ENCODE peak calls at places on chromosomes 5 and 9, in nine cellular contexts. Z, J, V, D, U, Q, P, G and E are unnamed samples.

GRCh38 chr5:33929925-33930690 is 6.1 kb upstream of the RXFP3 start:
- DNase-seq in Z (no peak), J (no peak), V (no peak), D (no peak), U (no peak), Q (no peak), P (no peak), G (no peak), E (no peak)

GRCh38 chr5:139699352-139699751 is 51.2 kb downstream of the CXXC5 start:
- DNase-seq in Z (no peak), J (no peak), V (no peak), D (no peak), U (no peak), Q (no peak), P (no peak), G (no peak), E (no peak)

GRCh38 chr9:133888048-133888778 is 103.9 kb downstream of the VAV2 start:
- DNase-seq in Z (peak), J (no peak), V (no peak), D (no peak), U (no peak), Q (no peak), P (no peak), G (no peak), E (no peak)

GRCh38 chr5:174607205-174607604 is 117.2 kb upstream of the MSX2 start:
- DNase-seq in Z (no peak), J (no peak), V (no peak), D (no peak), U (no peak), Q (no peak), P (no peak), G (no peak), E (no peak)

GRCh38 chr5:119049824-119050449 is 20.9 kb upstream of the DMXL1 start:
- DNase-seq in Z (no peak), J (no peak), V (peak), D (no peak), U (no peak), Q (no peak), P (no peak), G (no peak), E (no peak)

GRCh38 chr5:52854949-52855348 is 67.2 kb downstream of the ITGA1 start:
- DNase-seq in Z (no peak), J (no peak), V (peak), D (no peak), U (no peak), Q (no peak), P (no peak), G (no peak), E (no peak)

GRCh38 chr5:175800656-175801081 is 70.7 kb upstream of the CPLX2 start:
- DNase-seq in Z (peak), J (no peak), V (peak), D (peak), U (no peak), Q (no peak), P (no peak), G (no peak), E (no peak)

GRCh38 chr9:7266911-7267555 is 509.3 kb downstream of the KDM4C start:
- DNase-seq in Z (no peak), J (no peak), V (no peak), D (no peak), U (no peak), Q (no peak), P (no peak), G (no peak), E (no peak)

GRCh38 chr5:154221371-154221896 is 30.9 kb downstream of the GALNT10 start:
- DNase-seq in Z (peak), J (peak), V (peak), D (peak), U (no peak), Q (peak), P (peak), G (peak), E (peak)

GRCh38 chr5:56350595-56351170 is 117.6 kb upstream of the ANKRD55 start:
- DNase-seq in Z (peak), J (peak), V (peak), D (peak), U (peak), Q (no peak), P (peak), G (no peak), E (no peak)

GRCh38 chr5:172904643-172905345 is 54.4 kb upstream of the RPL26L1 start:
- DNase-seq in Z (peak), J (peak), V (peak), D (no peak), U (peak), Q (no peak), P (peak), G (no peak), E (no peak)

GRCh38 chr5:1500411-1501091 is 23.2 kb downstream of the LPCAT1 start:
- DNase-seq in Z (no peak), J (peak), V (no peak), D (no peak), U (no peak), Q (no peak), P (no peak), G (no peak), E (no peak)

GRCh38 chr5:31630931-31631330 is 8.0 kb upstream of the PDZD2 start:
- DNase-seq in Z (no peak), J (peak), V (no peak), D (no peak), U (no peak), Q (no peak), P (no peak), G (no peak), E (no peak)

GRCh38 chr9:88680505-88681160 is 145.7 kb downstream of the NXNL2 start:
- DNase-seq in Z (no peak), J (no peak), V (peak), D (no peak), U (no peak), Q (no peak), P (no peak), G (no peak), E (no peak)

GRCh38 chr5:177357459-177358332 is at the start of gene RGS14:
- DNase-seq in Z (peak), J (no peak), V (peak), D (no peak), U (no peak), Q (no peak), P (peak), G (peak), E (peak)